ENCODE peak calls at places on chromosomes 2 and 18, in four cellular contexts. X is progenitor cell of endocrine pancreas, M is neural crest cell, L is NB4. Z is an unnamed sample.

GRCh38 chr2:169476459-169476858 is 2.8 kb upstream of the BBS5 start:
- DNase-seq in L (no peak), M (no peak), X (no peak), Z (peak)

GRCh38 chr2:165563468-165564225 is 94.1 kb downstream of the CSRNP3 start:
- DNase-seq in M (no peak), X (no peak), L (peak), Z (no peak)

GRCh38 chr2:3114406-3115185 is 263.0 kb downstream of the EIPR1 start:
- DNase-seq in M (no peak), L (no peak), X (no peak), Z (no peak)

GRCh38 chr2:210456571-210456970 is 20.0 kb downstream of the LANCL1 start:
- DNase-seq in L (no peak), M (no peak), X (no peak), Z (no peak)

GRCh38 chr2:42794271-42795046 is 2.1 kb upstream of the HAAO start:
- DNase-seq in X (no peak), L (no peak), M (peak), Z (no peak)

GRCh38 chr2:144683063-144683740 is 163.3 kb upstream of the ZEB2 start:
- DNase-seq in M (no peak), X (no peak), L (peak), Z (no peak)

GRCh38 chr18:46283895-46284295 is 179.7 kb downstream of the HAUS1 start:
- DNase-seq in L (no peak), M (no peak), X (no peak), Z (no peak)

GRCh38 chr2:238090887-238091286 is 9.3 kb upstream of the ESPNL start:
- DNase-seq in L (no peak), X (no peak), M (no peak), Z (no peak)

GRCh38 chr18:24263078-24263477 is 124.2 kb downstream of the CABYR start:
- DNase-seq in X (no peak), M (no peak), L (no peak), Z (no peak)

GRCh38 chr2:159035790-159036411 is 67.5 kb downstream of the TANC1 start:
- DNase-seq in M (no peak), X (no peak), L (peak), Z (peak)

GRCh38 chr18:62566199-62566598 is 43.4 kb downstream of the ZCCHC2 start:
- DNase-seq in M (no peak), L (peak), X (no peak), Z (no peak)

GRCh38 chr18:13435596-13436333 is 217.2 kb downstream of the LDLRAD4 start:
- DNase-seq in M (no peak), L (no peak), X (no peak), Z (peak)

GRCh38 chr2:109703076-109703475 is 88.9 kb downstream of the SOWAHC start:
- DNase-seq in M (no peak), X (no peak), L (no peak), Z (peak)

GRCh38 chr2:212357606-212358005 is 181.0 kb downstream of the ERBB4 start:
- DNase-seq in L (no peak), M (no peak), X (no peak), Z (no peak)

GRCh38 chr18:2981212-2981728 is 31.7 kb downstream of the LPIN2 start:
- DNase-seq in L (no peak), M (no peak), X (no peak), Z (peak)

GRCh38 chr2:172704072-172704936 is 31.3 kb upstream of the RAPGEF4 start:
- DNase-seq in L (peak), M (peak), X (no peak), Z (peak)

GRCh38 chr2:207676827-207677354 is 34.5 kb upstream of the CCNYL1 start:
- DNase-seq in X (no peak), L (no peak), M (no peak), Z (peak)

GRCh38 chr2:15786003-15786654 is 154.2 kb upstream of the MYCN start:
- DNase-seq in L (no peak), M (no peak), X (no peak), Z (no peak)

GRCh38 chr2:634670-635395 is 42.4 kb downstream of the TMEM18 start:
- DNase-seq in L (no peak), X (no peak), M (no peak), Z (no peak)

GRCh38 chr18:50183556-50183955 is 11.4 kb downstream of the MYO5B start:
- DNase-seq in M (no peak), L (no peak), X (no peak), Z (peak)

GRCh38 chr2:187497858-187498463 is 49.9 kb upstream of the CALCRL start:
- DNase-seq in X (no peak), M (no peak), L (peak), Z (no peak)

GRCh38 chr18:45056907-45057306 is 376.2 kb downstream of the SETBP1 start:
- DNase-seq in X (no peak), M (no peak), L (no peak), Z (no peak)

GRCh38 chr2:45315881-45316280 is 295.2 kb downstream of the SRBD1 start:
- DNase-seq in L (no peak), M (no peak), X (no peak), Z (no peak)

GRCh38 chr2:83991992-83992391 is 467.1 kb downstream of the SUCLG1 start:
- DNase-seq in X (no peak), L (no peak), M (no peak), Z (peak)

GRCh38 chr2:81714817-81715216 is 1410.3 kb upstream of the LRRTM1 start:
- DNase-seq in X (no peak), L (no peak), M (no peak), Z (no peak)

GRCh38 chr2:199085201-199085750 is 372.5 kb downstream of the SATB2 start:
- DNase-seq in X (no peak), L (peak), M (no peak), Z (no peak)

GRCh38 chr2:74197983-74198460 is 393 bp upstream of the MTHFD2 start:
- DNase-seq in L (no peak), M (no peak), X (no peak), Z (no peak)

GRCh38 chr18:37456873-37457272 is 108.7 kb downstream of the CELF4 start:
- DNase-seq in X (no peak), L (no peak), M (no peak), Z (no peak)

GRCh38 chr2:127090281-127091128 is 16.4 kb downstream of the BIN1 start:
- DNase-seq in M (no peak), L (no peak), X (no peak), Z (no peak)

GRCh38 chr2:163730556-163730955 is 5.3 kb downstream of the FIGN start:
- DNase-seq in X (no peak), M (no peak), L (no peak), Z (no peak)

GRCh38 chr18:74328196-74328595 is 12.6 kb downstream of the C18orf63 start:
- DNase-seq in X (no peak), M (no peak), L (no peak), Z (no peak)

GRCh38 chr2:34836361-34836760 is 1237.3 kb upstream of the FAM98A start:
- DNase-seq in X (no peak), M (no peak), L (no peak), Z (no peak)

GRCh38 chr2:201959626-201960025 is 74.0 kb upstream of the FZD7 start:
- DNase-seq in L (no peak), X (no peak), M (no peak), Z (no peak)

GRCh38 chr2:64950226-64951160 is 38.7 kb upstream of the SLC1A4 start:
- DNase-seq in L (no peak), M (no peak), X (no peak), Z (peak)

GRCh38 chr18:79599503-79599931 is 80.1 kb upstream of the CTDP1 start:
- DNase-seq in M (no peak), L (no peak), X (no peak), Z (peak)

GRCh38 chr2:230896346-230897115 is 28.5 kb downstream of the GPR55 start:
- DNase-seq in M (no peak), X (no peak), L (no peak), Z (no peak)

GRCh38 chr2:29518010-29518409 is 402.8 kb downstream of the CLIP4 start:
- DNase-seq in X (no peak), L (no peak), M (no peak), Z (no peak)

GRCh38 chr2:240624950-240625621 is at the start of gene GPR35:
- DNase-seq in M (no peak), L (peak), X (no peak), Z (no peak)

GRCh38 chr2:11421863-11422490 is 44.0 kb downstream of the E2F6 start:
- DNase-seq in X (no peak), M (no peak), L (no peak), Z (no peak)

GRCh38 chr2:11430729-11431128 is 35.2 kb downstream of the E2F6 start:
- DNase-seq in L (no peak), M (no peak), X (no peak), Z (peak)

GRCh38 chr2:11422491-11422865 is 43.5 kb downstream of the E2F6 start:
- DNase-seq in X (no peak), L (no peak), M (no peak), Z (no peak)

GRCh38 chr2:11422901-11423435 is 43.0 kb downstream of the E2F6 start:
- DNase-seq in L (no peak), M (no peak), X (no peak), Z (no peak)

DNA sequence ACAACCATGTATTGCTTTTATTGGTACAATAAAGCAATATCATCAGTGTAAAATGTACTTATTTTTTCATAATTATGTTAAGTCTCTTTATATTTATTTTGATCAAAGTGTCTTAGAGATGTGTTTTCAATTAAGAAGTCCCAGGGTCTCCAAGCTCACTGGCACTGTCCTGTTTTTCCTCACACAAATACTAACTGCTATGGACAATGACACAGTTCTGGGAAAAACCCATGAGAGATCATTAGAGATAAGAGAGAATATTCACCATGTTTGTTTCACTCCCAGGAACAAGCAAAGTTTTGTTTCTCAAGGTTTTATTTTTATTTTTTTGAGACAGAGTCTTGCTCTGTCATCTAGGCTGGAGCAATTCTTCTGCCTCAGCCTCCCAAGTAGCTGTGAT is 38.7 kb downstream of the E2F6 start:
- DNase-seq in X (no peak), M (no peak), L (no peak), Z (no peak)
- TF ChIP-seq CTCF in X (no peak), M (no peak), L (no peak), Z (no peak)

DNA sequence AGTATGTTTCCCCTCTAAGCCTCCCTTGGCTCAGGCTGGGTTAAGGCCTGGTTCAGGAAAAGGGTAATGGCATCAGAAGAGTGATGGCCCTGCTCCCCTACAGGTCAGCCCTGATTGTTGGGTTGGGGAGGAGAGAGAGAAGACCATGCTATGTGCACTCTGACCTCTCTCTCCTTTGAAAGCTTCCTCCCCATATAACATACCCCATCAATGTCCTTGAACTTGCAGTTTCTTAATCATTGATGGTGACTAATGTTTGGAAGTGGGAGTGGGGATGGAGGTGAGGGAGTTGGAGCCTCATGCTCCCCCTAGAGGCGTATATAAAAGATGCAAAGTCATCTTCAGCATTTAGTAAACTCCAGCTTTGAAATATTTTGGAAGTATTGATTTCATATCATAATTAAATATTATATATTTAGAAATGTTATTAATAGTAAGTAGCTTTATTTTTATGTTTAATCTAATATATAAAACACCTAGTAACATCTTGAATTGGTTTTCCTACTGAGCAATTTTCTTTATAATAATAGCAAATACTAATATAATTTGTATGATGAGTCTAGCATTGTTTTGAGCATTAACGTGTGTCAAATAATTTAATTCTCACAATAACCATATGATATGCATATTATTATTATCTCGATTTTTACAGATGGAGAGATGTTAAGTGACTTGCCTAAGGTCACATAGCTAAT is 8.8 kb downstream of the PLCL1 start:
- DNase-seq in L (peak), X (no peak), M (no peak), Z (peak)
- TF ChIP-seq CTCF in L (peak), X (peak), M (peak), Z (peak)

GRCh38 chr2:69208023-69208595 is 178.9 kb downstream of the GFPT1 start:
- DNase-seq in L (no peak), X (no peak), M (no peak), Z (no peak)
- TF ChIP-seq CTCF in L (no peak), X (no peak), M (no peak), Z (no peak)

DNA sequence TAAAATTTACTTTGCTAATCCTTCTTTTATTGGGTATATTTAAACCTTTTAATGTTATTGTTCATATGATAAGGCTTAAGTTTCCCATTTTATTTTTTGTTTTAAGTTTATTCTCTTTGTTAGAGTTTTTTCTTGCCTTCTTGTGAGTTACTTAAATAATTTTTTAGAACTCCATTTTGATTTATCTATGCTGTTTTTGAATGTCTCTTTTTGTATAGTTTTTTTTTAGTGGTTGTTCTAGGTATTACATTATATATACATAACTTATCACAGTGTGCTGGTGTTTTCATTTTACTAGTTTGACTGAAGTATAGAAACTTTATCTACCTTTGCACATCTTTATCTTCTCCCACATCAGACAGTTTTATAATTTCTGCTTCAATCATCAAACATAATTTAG is 49.4 kb upstream of the TGFA start:
- DNase-seq in M (no peak), X (no peak), L (no peak), Z (no peak)
- TF ChIP-seq CTCF in M (peak), X (peak), L (no peak), Z (no peak)